ENCODE peak calls at places on chromosomes 1 and 21, in four cellular contexts. Z is SJSA1, K is mammary epithelial cell, V is stomach. N is an unnamed sample. For H3K4me1, the result is how much of the 10 kb centered on the place peaks cover.

GRCh38 chr1:186841599-186841998 is 12.8 kb downstream of the PLA2G4A start:
- DNase-seq in Z (no peak), K (no peak), V (no peak), N (no peak)

GRCh38 chr21:33760641-33761103 is 118.4 kb downstream of the ITSN1 start:
- DNase-seq in Z (peak), K (no peak), V (no peak), N (no peak)

GRCh38 chr1:160205974-160206369 is 788 bp downstream of the PEA15 start:
- DNase-seq in Z (peak), K (peak), V (no peak), N (peak)

GRCh38 chr1:228554107-228554506 is 66.9 kb downstream of the RNF187 start:
- DNase-seq in Z (no peak), K (no peak), V (no peak), N (no peak)

GRCh38 chr1:212430416-212430815 is 2.3 kb upstream of the NENF start:
- DNase-seq in Z (no peak), K (no peak), V (no peak), N (no peak)

GRCh38 chr1:99670583-99670982 is 24.7 kb downstream of the PALMD start:
- DNase-seq in Z (no peak), K (no peak), V (no peak), N (no peak)

GRCh38 chr1:70779571-70779970 is 268.0 kb downstream of the PTGER3 start:
- DNase-seq in Z (no peak), K (peak), V (no peak), N (no peak)

GRCh38 chr1:235910357-235911299 is 43.9 kb upstream of the LYST start:
- DNase-seq in Z (peak), K (peak), V (peak), N (no peak)

GRCh38 chr1:45097944-45098343 is 85.9 kb downstream of the UROD start:
- DNase-seq in Z (no peak), K (no peak), V (no peak), N (no peak)

GRCh38 chr1:36759355-36759754 is 275.0 kb downstream of the GRIK3 start:
- DNase-seq in Z (no peak), K (no peak), V (no peak), N (no peak)

GRCh38 chr1:214429951-214430742 is 121.3 kb downstream of the PTPN14 start:
- DNase-seq in Z (no peak), K (no peak), V (no peak), N (no peak)

GRCh38 chr1:153422450-153423068 is 6.2 kb downstream of the S100A7A start:
- DNase-seq in Z (peak), K (peak), V (peak), N (peak)

GRCh38 chr1:150974580-150975478 is at the start of gene CERS2:
- DNase-seq in Z (peak), K (peak), V (peak), N (peak)

GRCh38 chr1:185499986-185500626 is 183.1 kb upstream of the IVNS1ABP start:
- DNase-seq in Z (peak), K (peak), V (no peak), N (no peak)

GRCh38 chr1:119974013-119974412 is 77.7 kb upstream of the ADAM30 start:
- DNase-seq in Z (no peak), K (peak), V (no peak), N (no peak)

GRCh38 chr1:7588457-7588827 is 182.7 kb upstream of the VAMP3 start:
- DNase-seq in Z (no peak), K (no peak), V (no peak), N (no peak)

GRCh38 chr1:78303620-78304019 is 187.2 kb upstream of the PTGFR start:
- DNase-seq in Z (no peak), K (peak), V (no peak), N (no peak)

GRCh38 chr1:209550519-209550918 is 33.0 kb upstream of the CAMK1G start:
- DNase-seq in Z (no peak), K (no peak), V (no peak), N (no peak)

GRCh38 chr1:246295968-246296367 is 211.1 kb downstream of the SMYD3 start:
- DNase-seq in Z (no peak), K (peak), V (no peak), N (no peak)

GRCh38 chr1:151370211-151370911 is 2.1 kb downstream of the SELENBP1 start:
- DNase-seq in Z (no peak), K (no peak), V (peak), N (no peak)

GRCh38 chr1:84724128-84724860 is 34.0 kb upstream of the SSX2IP start:
- DNase-seq in Z (no peak), K (no peak), V (no peak), N (no peak)

GRCh38 chr1:184810735-184811316 is 56.2 kb upstream of the EDEM3 start:
- DNase-seq in Z (no peak), K (no peak), V (peak), N (no peak)

GRCh38 chr1:112509005-112509659 is 367 bp downstream of the WNT2B start:
- DNase-seq in Z (no peak), K (no peak), V (no peak), N (peak)

GRCh38 chr1:200512191-200512590 is 102.4 kb upstream of the ZNF281 start:
- DNase-seq in Z (peak), K (peak), V (no peak), N (no peak)

GRCh38 chr1:115969509-115969908 is 6.8 kb upstream of the SLC22A15 start:
- DNase-seq in Z (no peak), K (no peak), V (no peak), N (no peak)

GRCh38 chr1:3684031-3684430 is 31.7 kb downstream of the TP73 start:
- DNase-seq in Z (no peak), K (no peak), V (peak), N (peak)

GRCh38 chr1:87239997-87240396 is 88.7 kb upstream of the LMO4 start:
- DNase-seq in Z (no peak), K (no peak), V (no peak), N (no peak)

GRCh38 chr1:226491093-226491850 is 57.3 kb upstream of the STUM start:
- DNase-seq in Z (no peak), K (no peak), V (peak), N (no peak)

DNA sequence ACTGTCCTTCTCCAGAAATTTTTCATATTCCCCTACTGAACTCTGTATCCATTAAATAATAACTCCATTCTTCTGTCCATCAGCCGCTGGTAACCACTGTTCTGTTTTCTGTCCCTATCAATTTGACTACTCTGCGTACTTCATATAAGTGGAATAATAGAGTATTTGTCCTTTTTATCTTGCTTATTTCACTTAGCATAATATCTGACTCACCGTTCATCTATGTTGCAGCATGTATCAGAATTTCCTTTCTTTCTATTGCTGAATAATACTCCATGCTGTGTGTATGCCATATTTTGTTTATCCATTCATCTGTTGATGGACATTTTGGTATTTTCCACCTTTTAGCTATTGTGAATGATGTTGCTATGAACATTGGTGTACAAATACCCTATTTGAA is 71.9 kb downstream of the CEP350 start:
- DNase-seq in Z (no peak), K (peak), V (no peak), N (no peak)
- H3K27ac ChIP-seq in Z (no peak), K (no peak), V (no peak), N (no peak)

GRCh38 chr21:44053567-44053966 is 41.5 kb downstream of the TRAPPC10 start:
- DNase-seq in Z (no peak), K (no peak), V (no peak), N (no peak)

GRCh38 chr21:44051462-44051941 is 39.4 kb downstream of the TRAPPC10 start:
- DNase-seq in Z (no peak), K (no peak), V (no peak), N (no peak)

GRCh38 chr21:44052071-44052829 is 40.1 kb downstream of the TRAPPC10 start:
- DNase-seq in Z (no peak), K (no peak), V (no peak), N (no peak)

GRCh38 chr21:44054710-44055109 is 42.6 kb downstream of the TRAPPC10 start:
- DNase-seq in Z (no peak), K (no peak), V (no peak), N (no peak)

GRCh38 chr21:44052830-44053226 is 40.7 kb downstream of the TRAPPC10 start:
- DNase-seq in Z (no peak), K (no peak), V (no peak), N (no peak)
- H3K4me1 ChIP-seq in Z (under half), K (under half), V (under half), N (under half)

GRCh38 chr21:44909719-44910118 is 11.0 kb downstream of the ITGB2 start:
- DNase-seq in Z (no peak), K (no peak), V (no peak), N (no peak)

GRCh38 chr21:44907225-44907965 is 13.3 kb downstream of the ITGB2 start:
- DNase-seq in Z (no peak), K (no peak), V (no peak), N (no peak)

GRCh38 chr21:44908908-44909307 is 11.8 kb downstream of the ITGB2 start:
- DNase-seq in Z (no peak), K (no peak), V (no peak), N (no peak)

GRCh38 chr21:44908496-44908895 is 12.2 kb downstream of the ITGB2 start:
- DNase-seq in Z (no peak), K (no peak), V (no peak), N (no peak)

DNA sequence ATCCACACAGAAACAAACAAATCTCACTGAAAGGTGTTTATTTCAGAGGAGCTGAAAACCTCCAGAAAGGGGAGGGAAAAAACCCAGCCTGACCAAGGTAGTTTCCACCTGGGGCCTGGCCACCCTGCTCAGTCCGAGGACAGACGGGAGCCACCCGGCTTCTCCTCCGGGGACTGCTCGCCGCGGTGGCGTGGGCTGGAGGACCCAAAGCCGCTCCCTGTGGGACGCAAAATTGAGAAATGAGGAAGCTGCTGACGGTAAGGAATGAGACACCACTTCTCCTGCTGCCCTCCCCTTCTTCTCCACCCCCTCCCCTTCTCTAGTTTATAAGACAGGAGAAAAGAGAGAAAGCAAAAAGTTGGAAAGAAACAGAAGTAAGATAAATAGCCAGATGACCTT is 12.7 kb downstream of the ITGB2 start:
- DNase-seq in Z (no peak), K (no peak), V (no peak), N (no peak)
- H3K4me3 ChIP-seq in Z (no peak), K (no peak), V (peak), N (no peak)

GRCh38 chr1:206587904-206588303 is 24.4 kb downstream of the EIF2D start:
- DNase-seq in Z (no peak), K (no peak), V (no peak), N (no peak)
- H3K27ac ChIP-seq in Z (no peak), K (no peak), V (peak), N (no peak)

DNA sequence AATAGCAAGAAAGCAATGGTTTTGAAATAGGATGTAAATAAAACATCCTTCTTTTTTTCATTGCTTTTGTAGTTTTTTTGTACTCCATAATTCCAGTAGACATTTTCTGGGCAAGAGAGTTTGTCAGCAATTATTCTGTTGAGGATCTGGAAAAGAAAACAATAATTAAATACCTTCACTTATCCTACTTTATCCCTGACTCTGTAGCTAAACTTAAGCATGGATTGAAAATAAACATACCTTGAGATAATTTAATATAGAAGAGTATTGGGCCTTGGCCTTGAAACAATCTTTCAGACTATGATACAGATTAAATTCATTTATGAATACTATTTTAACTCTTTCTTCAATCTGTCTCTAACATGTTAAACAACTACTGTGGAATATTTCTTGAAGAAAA is 321.2 kb downstream of the CHRM3 start:
- DNase-seq in Z (no peak), K (no peak), V (no peak), N (no peak)
- H3K4me1 ChIP-seq in Z (under half), K (under half), V (under half), N (under half)

GRCh38 chr1:26046313-26047031 is 554 bp upstream of the SLC30A2 start:
- DNase-seq in Z (no peak), K (peak), V (no peak), N (no peak)

GRCh38 chr1:26045712-26046312 is at the start of gene SLC30A2:
- DNase-seq in Z (no peak), K (peak), V (no peak), N (no peak)

GRCh38 chr1:26044414-26044813 is 1.5 kb downstream of the SLC30A2 start:
- DNase-seq in Z (no peak), K (no peak), V (no peak), N (no peak)

GRCh38 chr1:26043765-26044164 is 2.2 kb downstream of the SLC30A2 start:
- DNase-seq in Z (no peak), K (no peak), V (no peak), N (no peak)

DNA sequence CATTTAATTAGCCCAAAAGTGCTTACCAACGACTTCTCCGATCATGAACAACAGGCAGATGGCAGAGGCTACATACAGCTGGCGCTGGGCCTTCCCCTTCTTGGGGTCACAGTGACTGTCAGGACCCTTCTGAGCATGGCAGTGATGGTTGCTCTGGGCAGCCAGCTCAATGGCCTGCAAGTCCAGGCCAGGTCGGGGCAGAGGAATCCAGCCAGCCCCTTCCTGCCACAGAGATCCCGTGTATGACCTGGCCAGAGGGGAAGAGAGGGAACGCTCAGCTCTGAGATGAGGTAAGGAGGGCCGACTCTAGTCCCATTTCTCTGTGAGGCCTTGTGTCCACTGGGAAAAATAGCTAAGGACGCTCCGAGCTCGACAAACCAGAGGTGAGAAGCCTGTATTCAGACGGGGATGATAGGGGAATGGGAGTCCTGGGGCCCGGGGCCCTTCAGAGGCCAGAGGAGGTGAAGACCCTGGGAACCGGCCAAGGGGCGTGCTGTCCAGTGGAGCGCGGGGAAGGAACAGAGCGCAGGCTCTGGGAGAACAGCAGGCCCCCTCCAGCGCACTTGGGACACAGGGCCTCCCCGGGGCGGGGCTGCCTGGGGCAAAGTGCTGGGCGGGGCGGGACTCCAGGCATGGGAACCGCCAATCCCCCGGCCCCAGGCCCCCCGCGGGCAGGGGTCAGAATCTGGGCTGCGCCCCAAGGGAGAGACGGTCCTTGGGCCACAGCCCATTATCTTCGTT is 777 bp downstream of the SLC30A2 start:
- DNase-seq in Z (no peak), K (no peak), V (no peak), N (peak)
- H3K4me3 ChIP-seq in Z (no peak), K (no peak), V (peak), N (no peak)

GRCh38 chr1:109928591-109929111 is 18.0 kb downstream of the CSF1 start:
- DNase-seq in Z (no peak), K (peak), V (peak), N (no peak)
- H3K27ac ChIP-seq in Z (no peak), K (no peak), V (peak), N (peak)